ENCODE peak calls at places on chromosomes 12 and 14, in four cellular contexts. W, J, I and K are unnamed samples.

GRCh38 chr12:111715242-111715641 is 29.4 kb downstream of the ACAD10 start:
- DNase-seq in W (no peak), J (no peak), I (peak), K (no peak)

GRCh38 chr12:905273-906076 is 44.0 kb downstream of the RAD52 start:
- DNase-seq in W (no peak), J (no peak), I (no peak), K (no peak)

GRCh38 chr14:49972199-49972671 is 79.4 kb downstream of the ARF6 start:
- DNase-seq in W (no peak), J (no peak), I (no peak), K (no peak)

GRCh38 chr14:95725685-95726336 is 11.9 kb upstream of the TCL1A start:
- DNase-seq in W (peak), J (peak), I (no peak), K (no peak)

GRCh38 chr14:33509454-33509853 is 441.4 kb downstream of the EGLN3 start:
- DNase-seq in W (no peak), J (no peak), I (no peak), K (no peak)

GRCh38 chr14:77498120-77498979 is at the start of gene ISM2:
- DNase-seq in W (no peak), J (peak), I (peak), K (no peak)

GRCh38 chr12:10190558-10191388 is 11.9 kb downstream of the TMEM52B start:
- DNase-seq in W (no peak), J (peak), I (peak), K (peak)

GRCh38 chr12:58310828-58311273 is 369.5 kb downstream of the ATP23 start:
- DNase-seq in W (no peak), J (no peak), I (peak), K (no peak)

GRCh38 chr12:7642876-7643309 is 22.8 kb downstream of the APOBEC1 start:
- DNase-seq in W (no peak), J (peak), I (peak), K (peak)

GRCh38 chr12:118850244-118850825 is 131.0 kb upstream of the SRRM4 start:
- DNase-seq in W (no peak), J (peak), I (peak), K (peak)

GRCh38 chr14:87109271-87109670 is 883.7 kb downstream of the GALC start:
- DNase-seq in W (no peak), J (no peak), I (no peak), K (no peak)

GRCh38 chr12:104870797-104871196 is 87.3 kb downstream of the SLC41A2 start:
- DNase-seq in W (peak), J (no peak), I (no peak), K (no peak)

GRCh38 chr14:103028161-103028767 is 29.1 kb downstream of the CDC42BPB start:
- DNase-seq in W (no peak), J (no peak), I (no peak), K (no peak)

GRCh38 chr14:56490379-56490778 is 89.2 kb upstream of the TMEM260 start:
- DNase-seq in W (no peak), J (no peak), I (peak), K (no peak)

GRCh38 chr12:510071-510825 is 50.5 kb downstream of the B4GALNT3 start:
- DNase-seq in W (no peak), J (peak), I (no peak), K (peak)

GRCh38 chr12:80602455-80602854 is 105.0 kb upstream of the MYF6 start:
- DNase-seq in W (no peak), J (no peak), I (no peak), K (no peak)

GRCh38 chr12:92803921-92804320 is 101.1 kb downstream of the PLEKHG7 start:
- DNase-seq in W (no peak), J (no peak), I (no peak), K (no peak)

GRCh38 chr12:107027304-107028053 is 40.5 kb upstream of the MTERF2 start:
- DNase-seq in W (no peak), J (no peak), I (peak), K (no peak)

GRCh38 chr14:65491274-65491673 is 78.7 kb downstream of the FUT8 start:
- DNase-seq in W (no peak), J (no peak), I (no peak), K (no peak)

GRCh38 chr14:21902561-21903199 is 229.1 kb upstream of the OR4E1 start:
- DNase-seq in W (no peak), J (peak), I (no peak), K (no peak)

GRCh38 chr12:70955415-70955814 is 34.9 kb upstream of the PTPRR start:
- DNase-seq in W (no peak), J (no peak), I (no peak), K (no peak)

GRCh38 chr14:105250008-105250366 is 1.7 kb downstream of the BTBD6 start:
- DNase-seq in W (no peak), J (no peak), I (no peak), K (no peak)

GRCh38 chr14:105247026-105247425 is 1.3 kb upstream of the BTBD6 start:
- DNase-seq in W (no peak), J (no peak), I (no peak), K (no peak)

GRCh38 chr14:105249175-105250007 is 1.1 kb downstream of the BTBD6 start:
- DNase-seq in W (no peak), J (peak), I (no peak), K (no peak)

GRCh38 chr14:105248368-105249174 is at the start of gene BTBD6:
- DNase-seq in W (peak), J (peak), I (no peak), K (peak)

GRCh38 chr14:105247715-105248367 is 492 bp upstream of the BTBD6 start:
- DNase-seq in W (no peak), J (no peak), I (no peak), K (no peak)
- H3K4me3 ChIP-seq in W (peak), J (peak), I (no peak), K (peak)

GRCh38 chr14:35212471-35213142 is 79.6 kb upstream of the PSMA6 start:
- DNase-seq in W (no peak), J (no peak), I (no peak), K (no peak)
- TF ChIP-seq YY1 in W (no peak), J (no peak), I (no peak), K (no peak)

GRCh38 chr12:100789975-100790374 is 4.6 kb upstream of the ANO4 start:
- DNase-seq in W (no peak), J (no peak), I (no peak), K (no peak)

GRCh38 chr12:100790558-100790957 is 4.0 kb upstream of the ANO4 start:
- DNase-seq in W (no peak), J (no peak), I (no peak), K (no peak)

GRCh38 chr12:100794441-100795192 is at the start of gene ANO4:
- DNase-seq in W (no peak), J (peak), I (no peak), K (peak)

GRCh38 chr12:100795193-100796179 is 910 bp downstream of the ANO4 start:
- DNase-seq in W (no peak), J (no peak), I (no peak), K (no peak)

GRCh38 chr12:100793182-100793581 is 1.4 kb upstream of the ANO4 start:
- DNase-seq in W (no peak), J (no peak), I (no peak), K (no peak)
- TF ChIP-seq SUZ12 in W (no peak), J (no peak), I (no peak), K (no peak)

GRCh38 chr14:24092960-24093900 is 881 bp upstream of the PCK2 start:
- DNase-seq in W (no peak), J (no peak), I (no peak), K (no peak)
- H3K4me3 ChIP-seq in W (peak), J (peak), I (peak), K (no peak)

GRCh38 chr12:123916729-123917128 is 55.9 kb downstream of the CCDC92 start:
- DNase-seq in W (no peak), J (no peak), I (no peak), K (no peak)

GRCh38 chr12:123912415-123913385 is 59.9 kb downstream of the CCDC92 start:
- DNase-seq in W (no peak), J (no peak), I (peak), K (no peak)

GRCh38 chr12:123917337-123917850 is 55.2 kb downstream of the CCDC92 start:
- DNase-seq in W (no peak), J (no peak), I (no peak), K (no peak)

GRCh38 chr12:123910057-123910456 is 62.6 kb downstream of the CCDC92 start:
- DNase-seq in W (no peak), J (no peak), I (no peak), K (no peak)

GRCh38 chr12:123914726-123915345 is 57.8 kb downstream of the CCDC92 start:
- DNase-seq in W (no peak), J (no peak), I (no peak), K (no peak)
- TF ChIP-seq YY1 in W (no peak), J (no peak), I (no peak), K (no peak)

GRCh38 chr14:41558527-41558926 is 48.1 kb upstream of the LRFN5 start:
- DNase-seq in W (no peak), J (no peak), I (no peak), K (no peak)
- TF ChIP-seq SUZ12 in W (no peak), J (no peak), I (no peak), K (no peak)

DNA sequence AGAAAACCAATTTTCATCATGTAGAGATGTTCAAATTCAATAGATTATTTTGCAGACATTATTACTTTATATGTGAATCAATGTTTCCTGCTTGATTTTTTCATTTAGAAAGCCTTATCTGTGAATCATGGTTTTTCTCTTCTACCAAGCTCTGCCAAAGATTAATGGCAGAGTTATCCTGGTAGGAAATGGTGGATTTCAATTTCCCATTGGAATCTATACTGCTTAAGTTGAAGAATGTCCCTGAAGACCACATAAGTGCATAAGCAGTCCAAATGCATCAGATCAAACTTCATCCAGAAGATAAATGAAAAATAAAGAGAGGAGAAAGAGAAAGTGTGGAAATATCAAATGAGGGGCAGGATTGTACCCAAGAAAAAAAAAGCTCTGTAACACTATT is 5.0 kb downstream of the LUM start:
- DNase-seq in W (no peak), J (no peak), I (no peak), K (no peak)
- H3K4me3 ChIP-seq in W (no peak), J (no peak), I (no peak), K (no peak)

DNA sequence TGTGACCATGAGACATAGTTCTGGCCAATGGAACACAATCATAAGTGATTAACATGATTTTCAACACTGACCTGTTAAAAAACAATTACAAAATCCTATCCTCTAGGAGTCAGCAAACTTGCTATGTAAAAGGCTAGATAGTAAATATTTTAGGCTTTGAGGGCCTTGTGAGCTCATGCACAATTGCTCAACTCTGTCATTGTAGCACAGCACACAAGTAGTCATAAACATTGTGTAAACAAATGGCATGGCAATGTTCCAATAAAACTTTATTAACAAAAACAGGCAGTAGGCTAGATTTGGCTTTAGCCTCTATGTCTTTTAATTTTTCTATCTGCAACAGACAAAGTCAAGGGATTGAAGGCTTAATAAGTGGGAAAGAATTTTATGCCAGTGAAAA is 350.7 kb downstream of the C12orf50 start:
- DNase-seq in W (no peak), J (no peak), I (no peak), K (no peak)
- TF ChIP-seq YY1 in W (no peak), J (no peak), I (no peak), K (no peak)

GRCh38 chr14:92437729-92438280 is 75.8 kb upstream of the RIN3 start:
- DNase-seq in W (peak), J (no peak), I (no peak), K (no peak)
- TF ChIP-seq SUZ12 in W (no peak), J (no peak), I (no peak), K (no peak)